ENCODE peak calls at places on chromosomes 16 and 17, in four cellular contexts. One of them, this sample, is unnamed.

GRCh38 chr16:85490971-85491771 is 122.0 kb upstream of the GSE1 start:
- DNase-seq in K562: peak; percentile 84
- DNase-seq in HepG2: peak; percentile 53
- DNase-seq in SK-N-SH: no peak
- DNase-seq in this sample: peak; percentile 70

GRCh38 chr17:17580662-17581470 is 10.6 kb downstream of the PEMT start:
- DNase-seq in K562: no peak
- DNase-seq in HepG2: peak; percentile 77
- DNase-seq in SK-N-SH: no peak
- DNase-seq in this sample: no peak

GRCh38 chr16:24701521-24701951 is 27.9 kb upstream of the TNRC6A start:
- DNase-seq in K562: no peak
- DNase-seq in HepG2: no peak
- DNase-seq in SK-N-SH: no peak
- DNase-seq in this sample: no peak

GRCh38 chr16:75420987-75421819 is 12.1 kb downstream of the CFDP1 start:
- DNase-seq in K562: peak; percentile 42
- DNase-seq in HepG2: peak; percentile 73
- DNase-seq in SK-N-SH: peak; percentile 71
- DNase-seq in this sample: peak; percentile 45

GRCh38 chr17:75639327-75639726 is 6.1 kb downstream of the SMIM5 start:
- DNase-seq in K562: no peak
- DNase-seq in HepG2: no peak
- DNase-seq in SK-N-SH: no peak
- DNase-seq in this sample: no peak

GRCh38 chr16:85910073-85910853 is 11.3 kb downstream of the IRF8 start:
- DNase-seq in K562: no peak
- DNase-seq in HepG2: no peak
- DNase-seq in SK-N-SH: no peak
- DNase-seq in this sample: no peak

GRCh38 chr16:49068224-49068623 is 213.4 kb downstream of the CBLN1 start:
- DNase-seq in K562: no peak
- DNase-seq in HepG2: no peak
- DNase-seq in SK-N-SH: no peak
- DNase-seq in this sample: no peak

GRCh38 chr16:83438326-83438725 is 369.5 kb upstream of the HSBP1 start:
- DNase-seq in K562: no peak
- DNase-seq in HepG2: no peak
- DNase-seq in SK-N-SH: no peak
- DNase-seq in this sample: no peak

GRCh38 chr17:17188586-17188985 is 17.5 kb downstream of the PLD6 start:
- DNase-seq in K562: no peak
- DNase-seq in HepG2: no peak
- DNase-seq in SK-N-SH: no peak
- DNase-seq in this sample: no peak

GRCh38 chr17:82963104-82963950 is 116.1 kb upstream of the METRNL start:
- DNase-seq in K562: no peak
- DNase-seq in HepG2: no peak
- DNase-seq in SK-N-SH: peak; percentile 79
- DNase-seq in this sample: no peak

GRCh38 chr16:84390131-84390785 is 21.9 kb downstream of the ATP2C2 start:
- DNase-seq in K562: no peak
- DNase-seq in HepG2: no peak
- DNase-seq in SK-N-SH: no peak
- DNase-seq in this sample: no peak

GRCh38 chr16:12455287-12455798 is 348.3 kb downstream of the CPPED1 start:
- DNase-seq in K562: peak; percentile 69
- DNase-seq in HepG2: peak; percentile 53
- DNase-seq in SK-N-SH: peak; percentile 73
- DNase-seq in this sample: peak; percentile 66

GRCh38 chr16:57145046-57145963 is 40.5 kb downstream of the PSME3IP1 start:
- DNase-seq in K562: peak; percentile 64
- DNase-seq in HepG2: no peak
- DNase-seq in SK-N-SH: no peak
- DNase-seq in this sample: no peak

GRCh38 chr17:27568811-27569210 is 62.2 kb upstream of the LGALS9 start:
- DNase-seq in K562: no peak
- DNase-seq in HepG2: no peak
- DNase-seq in SK-N-SH: no peak
- DNase-seq in this sample: no peak

GRCh38 chr16:72013389-72013788 is 4.8 kb downstream of the DHODH start:
- DNase-seq in K562: peak; percentile 33
- DNase-seq in HepG2: no peak
- DNase-seq in SK-N-SH: no peak
- DNase-seq in this sample: no peak

GRCh38 chr16:85894266-85894665 is 4.7 kb upstream of the IRF8 start:
- DNase-seq in K562: no peak
- DNase-seq in HepG2: peak; percentile 40
- DNase-seq in SK-N-SH: no peak
- DNase-seq in this sample: no peak

GRCh38 chr17:15261063-15261817 is 3.9 kb downstream of the PMP22 start:
- DNase-seq in K562: peak; percentile 15
- DNase-seq in HepG2: peak; percentile 27
- DNase-seq in SK-N-SH: peak; percentile 81
- DNase-seq in this sample: peak; percentile 42

GRCh38 chr17:35117984-35118383 is 1.7 kb downstream of the RAD51D start:
- DNase-seq in K562: no peak
- DNase-seq in HepG2: peak; percentile 19
- DNase-seq in SK-N-SH: no peak
- DNase-seq in this sample: no peak

GRCh38 chr17:50946223-50946890 is 80.2 kb upstream of the TOB1 start:
- DNase-seq in K562: no peak
- DNase-seq in HepG2: no peak
- DNase-seq in SK-N-SH: no peak
- DNase-seq in this sample: no peak

GRCh38 chr17:50944054-50944901 is 78.1 kb upstream of the TOB1 start:
- DNase-seq in K562: peak; percentile 95
- DNase-seq in HepG2: peak; percentile 97
- DNase-seq in SK-N-SH: peak; percentile 92
- DNase-seq in this sample: peak; percentile 60

GRCh38 chr17:50946891-50947843 is 81.0 kb upstream of the TOB1 start:
- DNase-seq in K562: peak; percentile 57
- DNase-seq in HepG2: no peak
- DNase-seq in SK-N-SH: no peak
- DNase-seq in this sample: no peak

GRCh38 chr17:50944902-50945720 is 79.0 kb upstream of the TOB1 start:
- DNase-seq in K562: no peak
- DNase-seq in HepG2: no peak
- DNase-seq in SK-N-SH: no peak
- DNase-seq in this sample: no peak

DNA sequence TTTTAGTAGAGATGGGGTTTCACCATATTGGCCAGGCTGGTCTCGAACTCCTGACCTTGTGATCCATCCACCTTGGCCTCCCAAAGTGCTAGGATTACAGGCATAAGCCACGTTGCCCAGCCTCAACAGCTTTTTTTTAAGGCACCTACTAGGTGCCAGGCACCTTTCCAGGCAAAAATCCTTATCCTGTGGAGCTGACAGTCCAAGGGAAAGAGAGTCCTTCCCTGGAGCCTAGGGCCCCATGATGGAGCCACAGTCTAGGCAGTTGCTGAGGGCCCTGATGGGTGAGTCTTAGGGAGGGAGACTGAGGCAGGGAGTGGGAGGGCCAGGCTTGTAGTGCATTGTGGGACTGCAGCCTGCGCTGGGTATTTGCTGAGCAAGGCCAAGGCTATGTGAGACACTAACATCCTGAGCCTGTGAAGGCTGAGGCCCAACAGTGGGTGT is 79.6 kb upstream of the TOB1 start:
- DNase-seq in K562: no peak
- DNase-seq in HepG2: no peak
- DNase-seq in SK-N-SH: no peak
- DNase-seq in this sample: no peak
- TF ChIP-seq FOXM1 in K562: no peak
- TF ChIP-seq FOXM1 in HepG2: no peak
- TF ChIP-seq FOXM1 in SK-N-SH: no peak
- TF ChIP-seq FOXM1 in this sample: no peak

GRCh38 chr17:80943346-80944145 is 48.1 kb upstream of the CHMP6 start:
- DNase-seq in K562: no peak
- DNase-seq in HepG2: no peak
- DNase-seq in SK-N-SH: no peak
- DNase-seq in this sample: no peak
- TF ChIP-seq FOXM1 in K562: no peak
- TF ChIP-seq FOXM1 in HepG2: no peak
- TF ChIP-seq FOXM1 in SK-N-SH: no peak
- TF ChIP-seq FOXM1 in this sample: no peak

GRCh38 chr16:282944-283744 is at the start of gene PDIA2:
- DNase-seq in K562: no peak
- DNase-seq in HepG2: no peak
- DNase-seq in SK-N-SH: no peak
- DNase-seq in this sample: no peak
- TF ChIP-seq FOXM1 in K562: no peak
- TF ChIP-seq FOXM1 in HepG2: no peak
- TF ChIP-seq FOXM1 in SK-N-SH: no peak
- TF ChIP-seq FOXM1 in this sample: no peak

GRCh38 chr16:30636599-30636998 is 14.2 kb upstream of the PRR14 start:
- DNase-seq in K562: no peak
- DNase-seq in HepG2: no peak
- DNase-seq in SK-N-SH: no peak
- DNase-seq in this sample: no peak

GRCh38 chr16:30641378-30641982 is 9.3 kb upstream of the PRR14 start:
- DNase-seq in K562: no peak
- DNase-seq in HepG2: no peak
- DNase-seq in SK-N-SH: no peak
- DNase-seq in this sample: no peak

GRCh38 chr16:30633526-30633925 is 17.2 kb upstream of the PRR14 start:
- DNase-seq in K562: no peak
- DNase-seq in HepG2: no peak
- DNase-seq in SK-N-SH: no peak
- DNase-seq in this sample: no peak

DNA sequence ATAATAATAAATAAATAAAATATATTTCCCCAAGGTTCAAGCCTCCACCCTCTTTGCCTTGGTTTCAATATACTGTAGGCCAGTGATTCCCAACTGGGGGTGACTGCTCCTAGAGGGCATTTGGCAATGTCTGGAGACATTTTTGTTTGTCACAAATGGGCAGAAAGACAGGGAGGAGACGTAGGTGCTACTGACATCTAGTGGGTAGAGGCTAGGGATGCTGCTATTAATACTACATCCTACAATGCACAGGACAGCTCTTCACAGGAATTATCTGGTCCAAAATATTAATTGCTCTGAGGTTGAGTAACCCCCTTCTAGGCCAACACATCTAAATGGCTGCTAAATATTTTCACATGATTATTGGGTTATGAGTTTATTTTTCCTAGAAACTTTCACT is 12.8 kb upstream of the PRR14 start:
- DNase-seq in K562: no peak
- DNase-seq in HepG2: peak; percentile 75
- DNase-seq in SK-N-SH: peak; percentile 45
- DNase-seq in this sample: peak; percentile 48
- TF ChIP-seq FOXM1 in K562: no peak
- TF ChIP-seq FOXM1 in HepG2: no peak
- TF ChIP-seq FOXM1 in SK-N-SH: no peak
- TF ChIP-seq FOXM1 in this sample: no peak

GRCh38 chr17:6682339-6682738 is 30.8 kb downstream of the C17orf100 start:
- DNase-seq in K562: no peak
- DNase-seq in HepG2: no peak
- DNase-seq in SK-N-SH: no peak
- DNase-seq in this sample: no peak

GRCh38 chr17:6681176-6681575 is 29.6 kb downstream of the C17orf100 start:
- DNase-seq in K562: no peak
- DNase-seq in HepG2: no peak
- DNase-seq in SK-N-SH: no peak
- DNase-seq in this sample: no peak

GRCh38 chr17:6683730-6684459 is 29.3 kb downstream of the SLC13A5 start:
- DNase-seq in K562: no peak
- DNase-seq in HepG2: no peak
- DNase-seq in SK-N-SH: no peak
- DNase-seq in this sample: no peak

GRCh38 chr17:6683081-6683684 is 30.0 kb downstream of the SLC13A5 start:
- DNase-seq in K562: no peak
- DNase-seq in HepG2: peak; percentile 85
- DNase-seq in SK-N-SH: no peak
- DNase-seq in this sample: no peak

DNA sequence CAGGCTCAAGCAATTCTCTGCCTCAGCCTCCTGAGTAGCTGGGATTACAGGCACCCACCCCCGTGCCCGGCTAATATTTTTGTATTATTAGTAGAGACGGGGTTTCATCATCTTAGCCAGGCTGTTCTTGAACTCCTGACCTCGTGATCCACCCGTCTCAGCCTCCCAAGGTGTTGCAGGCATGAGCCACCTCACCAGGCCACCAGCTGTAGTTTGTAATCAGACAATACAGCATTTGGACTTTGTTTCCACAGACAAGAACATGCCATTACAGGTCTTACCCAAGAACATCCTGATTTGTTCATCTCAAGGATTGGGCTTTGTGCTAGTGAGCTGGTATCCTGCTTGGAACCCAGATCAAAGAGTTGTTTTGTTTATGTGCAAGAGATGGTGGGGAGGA is 30.1 kb downstream of the C17orf100 start:
- DNase-seq in K562: no peak
- DNase-seq in HepG2: peak; percentile 28
- DNase-seq in SK-N-SH: no peak
- DNase-seq in this sample: no peak
- TF ChIP-seq FOXM1 in K562: no peak
- TF ChIP-seq FOXM1 in HepG2: no peak
- TF ChIP-seq FOXM1 in SK-N-SH: no peak
- TF ChIP-seq FOXM1 in this sample: no peak

DNA sequence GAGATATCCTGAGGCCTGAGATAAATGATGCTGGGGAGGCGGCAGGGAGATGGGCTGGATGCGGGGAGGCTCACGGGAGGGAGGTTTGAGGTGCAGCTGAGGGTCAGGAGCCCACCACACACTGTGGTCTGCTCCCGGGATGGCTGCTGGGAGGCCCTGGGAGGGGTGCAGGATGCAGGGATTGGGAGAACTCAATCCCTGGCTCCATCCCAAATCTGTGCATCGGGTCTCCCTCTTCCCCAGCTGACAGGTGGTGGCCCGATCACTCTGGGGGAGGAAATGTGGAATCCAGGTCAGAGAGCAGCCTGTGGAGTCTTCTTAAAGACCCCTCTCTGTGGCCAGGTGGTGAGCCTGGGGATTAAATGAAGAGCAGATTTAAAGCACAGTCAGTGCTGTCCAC is 12.0 kb downstream of the PHB1 start:
- DNase-seq in K562: no peak
- DNase-seq in HepG2: no peak
- DNase-seq in SK-N-SH: no peak
- DNase-seq in this sample: no peak
- TF ChIP-seq FOXM1 in K562: no peak
- TF ChIP-seq FOXM1 in HepG2: no peak
- TF ChIP-seq FOXM1 in SK-N-SH: no peak
- TF ChIP-seq FOXM1 in this sample: no peak

This sample was measured in HEK293T.